ENCODE peak calls at places on chromosomes 2 and 18, in six cellular contexts. V, I, S, L, U and C are unnamed samples.
A peak's percentile ranks its signal among the peaks of the same experiment; 100 is the strongest.

GRCh38 chr2:30447149-30448045 is at the start of gene LCLAT1:
- DNase-seq in V (peak; percentile 84), U (peak; percentile 75), S (peak; percentile 87), L (peak; percentile 82), I (peak; percentile 68), C (peak; percentile 64)

GRCh38 chr2:121248766-121249343 is 36.1 kb downstream of the TFCP2L1 start:
- DNase-seq in I (no peak), S (no peak), L (no peak), U (no peak), V (no peak), C (no peak)

GRCh38 chr2:108855194-108855593 is 68.6 kb downstream of the CCDC138 start:
- DNase-seq in I (peak; percentile 29), U (no peak), V (no peak), S (no peak), L (no peak), C (no peak)

GRCh38 chr18:13570856-13571495 is 155.4 kb downstream of the FAM210A start:
- DNase-seq in S (no peak), U (no peak), V (no peak), I (no peak), L (no peak), C (no peak)

GRCh38 chr2:95032868-95033603 is 7.5 kb downstream of the MAL start:
- DNase-seq in I (no peak), V (no peak), S (no peak), L (no peak), U (no peak), C (no peak)

GRCh38 chr18:54261894-54262293 is 7.4 kb upstream of the POLI start:
- DNase-seq in S (no peak), I (no peak), U (no peak), L (peak; percentile 22), V (no peak), C (no peak)

GRCh38 chr2:240604291-240604938 is 17.9 kb downstream of the CAPN10 start:
- DNase-seq in V (no peak), L (no peak), S (peak; percentile 84), U (peak; percentile 68), I (peak; percentile 27), C (peak; percentile 67)

GRCh38 chr2:236941106-236941505 is 144.6 kb upstream of the COPS8 start:
- DNase-seq in L (no peak), U (no peak), S (no peak), I (no peak), V (no peak), C (no peak)

GRCh38 chr2:241722896-241723454 is 11.5 kb upstream of the D2HGDH start:
- DNase-seq in I (no peak), S (no peak), V (no peak), U (no peak), L (no peak), C (no peak)

GRCh38 chr2:201648-202433 is 62.0 kb downstream of the SH3YL1 start:
- DNase-seq in U (no peak), S (no peak), L (no peak), I (no peak), V (no peak), C (no peak)

GRCh38 chr2:43302311-43303051 is 76.1 kb upstream of the ZFP36L2 start:
- DNase-seq in V (no peak), L (no peak), U (no peak), S (no peak), I (no peak), C (no peak)

GRCh38 chr18:3998698-3999333 is 456.3 kb downstream of the DLGAP1 start:
- DNase-seq in S (no peak), L (no peak), U (no peak), I (peak; percentile 83), V (no peak), C (no peak)

GRCh38 chr18:77899972-77900754 is 650.5 kb downstream of the GALR1 start:
- DNase-seq in S (no peak), L (peak; percentile 31), I (no peak), V (peak; percentile 47), U (peak; percentile 21), C (no peak)

GRCh38 chr2:160494243-160494642 is 636 bp upstream of the RBMS1 start:
- DNase-seq in U (no peak), L (no peak), I (peak; percentile 40), S (no peak), V (no peak), C (no peak)